ENCODE peak calls at places on chromosomes 1 and 21, in four cellular contexts. One of them, this sample, is unnamed.

GRCh38 chr1:227883073-227883520 is 64.6 kb downstream of the WNT9A start:
- DNase-seq in A549: no peak
- DNase-seq in HepG2: no peak
- DNase-seq in K562: peak; percentile 12
- DNase-seq in this sample: no peak

GRCh38 chr1:21592086-21592865 is 76.9 kb downstream of the RAP1GAP start:
- DNase-seq in A549: no peak
- DNase-seq in HepG2: no peak
- DNase-seq in K562: no peak
- DNase-seq in this sample: no peak

GRCh38 chr1:216682694-216683243 is 40.5 kb downstream of the ESRRG start:
- DNase-seq in A549: no peak
- DNase-seq in HepG2: no peak
- DNase-seq in K562: no peak
- DNase-seq in this sample: no peak

GRCh38 chr1:220370041-220370700 is 97.9 kb upstream of the RAB3GAP2 start:
- DNase-seq in A549: peak; percentile 11
- DNase-seq in HepG2: no peak
- DNase-seq in K562: no peak
- DNase-seq in this sample: no peak

GRCh38 chr1:1013105-1013921 is at the start of gene ISG15:
- DNase-seq in A549: peak; percentile 61
- DNase-seq in HepG2: peak; percentile 73
- DNase-seq in K562: peak; percentile 76
- DNase-seq in this sample: peak; percentile 89

GRCh38 chr1:93142161-93142560 is 38.1 kb downstream of the TMED5 start:
- DNase-seq in A549: no peak
- DNase-seq in HepG2: no peak
- DNase-seq in K562: no peak
- DNase-seq in this sample: no peak

GRCh38 chr1:171188388-171189266 is 3.5 kb downstream of the FMO2 start:
- DNase-seq in A549: peak; percentile 65
- DNase-seq in HepG2: peak; percentile 43
- DNase-seq in K562: peak; percentile 65
- DNase-seq in this sample: peak; percentile 63

GRCh38 chr1:234743866-234744581 is 134.0 kb upstream of the IRF2BP2 start:
- DNase-seq in A549: no peak
- DNase-seq in HepG2: no peak
- DNase-seq in K562: no peak
- DNase-seq in this sample: peak; percentile 99

GRCh38 chr21:17911628-17912027 is 92.5 kb upstream of the C21orf91 start:
- DNase-seq in A549: no peak
- DNase-seq in HepG2: no peak
- DNase-seq in K562: no peak
- DNase-seq in this sample: no peak

GRCh38 chr1:53502641-53503432 is 43.6 kb downstream of the DMRTB1 start:
- DNase-seq in A549: peak; percentile 10
- DNase-seq in HepG2: no peak
- DNase-seq in K562: no peak
- DNase-seq in this sample: no peak

GRCh38 chr1:172969611-172970010 is 81.1 kb downstream of the TNFSF18 start:
- DNase-seq in A549: peak; percentile 79
- DNase-seq in HepG2: peak; percentile 36
- DNase-seq in K562: no peak
- DNase-seq in this sample: no peak

GRCh38 chr1:114088392-114089299 is 65.0 kb downstream of the SYT6 start:
- DNase-seq in A549: no peak
- DNase-seq in HepG2: no peak
- DNase-seq in K562: peak; percentile 48
- DNase-seq in this sample: no peak

GRCh38 chr1:116559304-116559761 is 11.5 kb downstream of the CD58 start:
- DNase-seq in A549: no peak
- DNase-seq in HepG2: no peak
- DNase-seq in K562: no peak
- DNase-seq in this sample: no peak

GRCh38 chr1:82813351-82813750 is 1012.6 kb downstream of the ADGRL2 start:
- DNase-seq in A549: no peak
- DNase-seq in HepG2: no peak
- DNase-seq in K562: no peak
- DNase-seq in this sample: no peak

GRCh38 chr21:44955141-44955802 is 15.4 kb downstream of the SLX9 start:
- DNase-seq in A549: no peak
- DNase-seq in HepG2: no peak
- DNase-seq in K562: no peak
- DNase-seq in this sample: no peak

GRCh38 chr1:182889997-182890396 is 50.9 kb downstream of the DHX9 start:
- DNase-seq in A549: no peak
- DNase-seq in HepG2: no peak
- DNase-seq in K562: peak; percentile 24
- DNase-seq in this sample: no peak

GRCh38 chr21:41919666-41920398 is 34.0 kb downstream of the C2CD2 start:
- DNase-seq in A549: no peak
- DNase-seq in HepG2: no peak
- DNase-seq in K562: no peak
- DNase-seq in this sample: no peak

GRCh38 chr1:83053446-83053845 is 945.5 kb downstream of the TTLL7 start:
- DNase-seq in A549: no peak
- DNase-seq in HepG2: no peak
- DNase-seq in K562: no peak
- DNase-seq in this sample: no peak

GRCh38 chr1:221903594-221903993 is 161.7 kb upstream of the DUSP10 start:
- DNase-seq in A549: no peak
- DNase-seq in HepG2: no peak
- DNase-seq in K562: no peak
- DNase-seq in this sample: no peak

GRCh38 chr1:10598088-10598712 is 123.5 kb downstream of the PEX14 start:
- DNase-seq in A549: peak; percentile 50
- DNase-seq in HepG2: no peak
- DNase-seq in K562: no peak
- DNase-seq in this sample: no peak

GRCh38 chr1:154752273-154753030 is 117.6 kb downstream of the KCNN3 start:
- DNase-seq in A549: no peak
- DNase-seq in HepG2: no peak
- DNase-seq in K562: no peak
- DNase-seq in this sample: no peak

GRCh38 chr1:227449051-227449450 is 114.3 kb upstream of the ZNF678 start:
- DNase-seq in A549: peak; percentile 57
- DNase-seq in HepG2: peak; percentile 45
- DNase-seq in K562: peak; percentile 75
- DNase-seq in this sample: no peak

GRCh38 chr21:35316456-35316855 is 267.4 kb upstream of the RUNX1 start:
- DNase-seq in A549: no peak
- DNase-seq in HepG2: no peak
- DNase-seq in K562: no peak
- DNase-seq in this sample: no peak

GRCh38 chr1:223870617-223871574 is 25.1 kb upstream of the TP53BP2 start:
- DNase-seq in A549: no peak
- DNase-seq in HepG2: no peak
- DNase-seq in K562: peak; percentile 34
- DNase-seq in this sample: no peak

GRCh38 chr1:196136396-196136795 is 471.8 kb downstream of the KCNT2 start:
- DNase-seq in A549: no peak
- DNase-seq in HepG2: no peak
- DNase-seq in K562: no peak
- DNase-seq in this sample: no peak

GRCh38 chr1:24929091-24929875 is 793 bp downstream of the RUNX3 start:
- DNase-seq in A549: peak; percentile 27
- DNase-seq in HepG2: no peak
- DNase-seq in K562: no peak
- DNase-seq in this sample: no peak

GRCh38 chr1:230288641-230289349 is 137.3 kb downstream of the PGBD5 start:
- DNase-seq in A549: no peak
- DNase-seq in HepG2: peak; percentile 11
- DNase-seq in K562: no peak
- DNase-seq in this sample: no peak

GRCh38 chr1:150256193-150256548 is 1.4 kb upstream of the CA14 start:
- DNase-seq in A549: no peak
- DNase-seq in HepG2: no peak
- DNase-seq in K562: no peak
- DNase-seq in this sample: no peak

GRCh38 chr1:26771643-26772321 is 16.0 kb upstream of the PIGV start:
- DNase-seq in A549: peak; percentile 87
- DNase-seq in HepG2: peak; percentile 77
- DNase-seq in K562: peak; percentile 95
- DNase-seq in this sample: peak; percentile 75

GRCh38 chr1:62321438-62321837 is 2.2 kb upstream of the KANK4 start:
- DNase-seq in A549: peak; percentile 76
- DNase-seq in HepG2: no peak
- DNase-seq in K562: no peak
- DNase-seq in this sample: no peak

GRCh38 chr1:165075725-165076370 is 280.7 kb downstream of the LMX1A start:
- DNase-seq in A549: peak; percentile 47
- DNase-seq in HepG2: peak; percentile 18
- DNase-seq in K562: peak; percentile 25
- DNase-seq in this sample: peak; percentile 24

GRCh38 chr21:22416555-22416954 is 1418.3 kb downstream of the NCAM2 start:
- DNase-seq in A549: no peak
- DNase-seq in HepG2: no peak
- DNase-seq in K562: no peak
- DNase-seq in this sample: no peak

GRCh38 chr1:206128192-206128591 is 11.0 kb upstream of the AVPR1B start:
- DNase-seq in A549: no peak
- DNase-seq in HepG2: no peak
- DNase-seq in K562: no peak
- DNase-seq in this sample: peak; percentile 20

GRCh38 chr1:53107570-53108322 is 34.7 kb downstream of the SLC1A7 start:
- DNase-seq in A549: peak; percentile 88
- DNase-seq in HepG2: peak; percentile 90
- DNase-seq in K562: no peak
- DNase-seq in this sample: no peak

GRCh38 chr1:116537439-116537838 is 33.4 kb downstream of the CD58 start:
- DNase-seq in A549: peak; percentile 14
- DNase-seq in HepG2: no peak
- DNase-seq in K562: no peak
- DNase-seq in this sample: no peak

GRCh38 chr1:7265771-7266371 is 480.6 kb downstream of the CAMTA1 start:
- DNase-seq in A549: peak; percentile 96
- DNase-seq in HepG2: peak; percentile 79
- DNase-seq in K562: no peak
- DNase-seq in this sample: peak; percentile 70

GRCh38 chr1:76824106-76824505 is 43.2 kb upstream of the ST6GALNAC5 start:
- DNase-seq in A549: no peak
- DNase-seq in HepG2: no peak
- DNase-seq in K562: no peak
- DNase-seq in this sample: no peak

GRCh38 chr1:204706838-204707509 is 21.4 kb upstream of the LRRN2 start:
- DNase-seq in A549: no peak
- DNase-seq in HepG2: no peak
- DNase-seq in K562: no peak
- DNase-seq in this sample: no peak

GRCh38 chr1:201720522-201720844 is 108.5 kb upstream of the IPO9 start:
- DNase-seq in A549: no peak
- DNase-seq in HepG2: no peak
- DNase-seq in K562: no peak
- DNase-seq in this sample: no peak
- TF ChIP-seq MAX in A549: no peak
- TF ChIP-seq MAX in HepG2: no peak
- TF ChIP-seq MAX in K562: no peak
- TF ChIP-seq MAX in this sample: no peak

GRCh38 chr1:218827486-218827885 is 346.2 kb upstream of the LYPLAL1 start:
- DNase-seq in A549: no peak
- DNase-seq in HepG2: no peak
- DNase-seq in K562: no peak
- DNase-seq in this sample: no peak

GRCh38 chr1:218817747-218818146 is 355.9 kb upstream of the LYPLAL1 start:
- DNase-seq in A549: no peak
- DNase-seq in HepG2: no peak
- DNase-seq in K562: no peak
- DNase-seq in this sample: no peak

GRCh38 chr1:218828125-218828650 is 345.5 kb upstream of the LYPLAL1 start:
- DNase-seq in A549: no peak
- DNase-seq in HepG2: no peak
- DNase-seq in K562: no peak
- DNase-seq in this sample: no peak

GRCh38 chr1:218829143-218829542 is 344.5 kb upstream of the LYPLAL1 start:
- DNase-seq in A549: peak; percentile 24
- DNase-seq in HepG2: no peak
- DNase-seq in K562: no peak
- DNase-seq in this sample: no peak

GRCh38 chr1:218823291-218823900 is 350.3 kb upstream of the LYPLAL1 start:
- DNase-seq in A549: peak; percentile 65
- DNase-seq in HepG2: no peak
- DNase-seq in K562: no peak
- DNase-seq in this sample: no peak
- TF ChIP-seq MYC in A549: no peak
- TF ChIP-seq MYC in HepG2: no peak
- TF ChIP-seq MYC in K562: no peak
- TF ChIP-seq MYC in this sample: no peak

DNA sequence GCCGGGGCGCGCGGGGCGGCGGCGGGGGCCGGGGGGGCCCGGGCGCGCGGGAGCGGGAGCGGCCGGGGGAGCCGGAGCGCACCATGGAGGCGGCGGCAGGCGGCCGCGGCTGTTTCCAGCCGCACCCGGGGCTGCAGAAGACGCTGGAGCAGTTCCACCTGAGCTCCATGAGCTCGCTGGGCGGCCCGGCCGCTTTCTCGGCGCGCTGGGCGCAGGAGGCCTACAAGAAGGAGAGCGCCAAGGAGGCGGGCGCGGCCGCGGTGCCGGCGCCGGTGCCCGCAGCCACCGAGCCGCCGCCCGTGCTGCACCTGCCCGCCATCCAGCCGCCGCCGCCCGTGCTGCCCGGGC is 539 bp downstream of the SKI start:
- DNase-seq in A549: peak; percentile 23
- DNase-seq in HepG2: no peak
- DNase-seq in K562: peak; percentile 41
- DNase-seq in this sample: no peak
- TF ChIP-seq JUN in A549: no peak
- TF ChIP-seq JUN in HepG2: no peak
- TF ChIP-seq JUN in K562: no peak
- TF ChIP-seq JUN in this sample: no peak

DNA sequence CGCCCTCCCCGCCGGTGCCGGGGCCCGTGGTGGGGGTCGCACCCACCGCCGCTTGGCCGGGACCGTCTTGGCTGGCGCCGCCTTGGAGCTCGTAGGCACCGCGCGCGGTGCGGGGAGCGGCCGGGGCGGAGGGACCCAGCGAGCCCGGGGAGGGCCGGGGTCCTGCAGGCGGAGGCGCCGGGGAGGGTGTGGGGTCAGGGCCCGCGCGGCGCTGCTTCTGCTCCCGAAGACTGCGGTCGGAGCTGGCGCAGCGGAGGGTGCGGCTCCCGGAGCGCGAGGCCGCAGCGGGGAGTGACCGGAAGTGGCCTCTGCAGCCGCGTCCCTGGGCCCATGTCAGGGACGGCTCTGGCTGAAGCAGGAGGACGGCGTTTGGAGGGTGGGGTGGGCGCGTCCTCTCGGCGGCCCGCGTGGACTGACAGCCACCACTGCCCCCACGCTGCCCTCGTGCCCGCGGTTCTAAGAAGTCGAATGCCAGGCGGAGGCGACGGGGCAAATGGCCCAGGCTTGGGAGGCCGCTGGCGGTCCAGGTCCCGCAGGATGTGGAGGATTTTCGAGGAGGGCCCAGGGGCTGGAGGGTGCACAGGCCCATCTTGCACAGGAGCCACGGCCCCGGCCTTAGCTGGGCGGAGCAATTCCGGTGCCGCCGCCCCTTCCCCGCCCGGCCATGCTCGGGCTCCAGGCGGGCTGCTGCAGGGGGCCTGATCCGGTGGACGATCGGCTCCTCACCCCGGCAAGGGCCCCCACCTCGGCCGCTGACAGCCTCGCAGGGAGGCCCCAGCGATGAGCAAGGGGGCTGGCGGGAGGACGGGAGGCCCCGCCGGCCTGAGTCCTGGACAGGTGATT is 7.7 kb upstream of the ZNF669 start:
- DNase-seq in A549: peak; percentile 42
- DNase-seq in HepG2: peak; percentile 31
- DNase-seq in K562: peak; percentile 84
- DNase-seq in this sample: peak; percentile 22
- TF ChIP-seq MAX in A549: peak; percentile 80
- TF ChIP-seq MAX in HepG2: peak; percentile 82
- TF ChIP-seq MAX in K562: peak; percentile 80
- TF ChIP-seq MAX in this sample: no peak